ENCODE peak calls at places on chromosomes 16 and 17, in eight cellular contexts. X is AG09319; V is Ammon's horn; P is activated T-helper 2 cell treated with anti-CD3 and anti-CD28 coated beads, Interferon-gamma antibody, Interleukin-2, Interleukin-4, amounts not matched to agents 10 μg/mL and 5 μg/mL and 100 μg/mL, durations not matched to agents 14 hours and 24 hours and 36 hours; S is neural progenitor cell; A is tibial artery; U is skeletal muscle cell; Y is dermis microvascular lymphatic vessel endothelial cell. B is an unnamed sample.

GRCh38 chr17:5861246-5861645 is 208.9 kb upstream of the WSCD1 start:
- DNase-seq in X (no peak), V (no peak), P (no peak), S (no peak), A (no peak), U (no peak), Y (no peak), B (peak)

GRCh38 chr17:49707246-49707607 is 537 bp downstream of the SLC35B1 start:
- DNase-seq in X (no peak), V (no peak), P (peak), S (peak), A (no peak), U (no peak), Y (no peak), B (no peak)

GRCh38 chr16:5633845-5634440 is 536.3 kb upstream of the EEF2KMT start:
- DNase-seq in X (no peak), V (peak), P (no peak), S (peak), A (no peak), U (no peak), Y (peak), B (peak)

GRCh38 chr16:83336630-83337029 is 471.1 kb upstream of the HSBP1 start:
- DNase-seq in X (peak), V (no peak), P (no peak), S (no peak), A (no peak), U (peak), Y (peak), B (peak)

GRCh38 chr17:80018917-80019651 is 16.6 kb downstream of the TBC1D16 start:
- DNase-seq in X (no peak), V (no peak), P (no peak), S (no peak), A (no peak), U (no peak), Y (no peak), B (no peak)

GRCh38 chr16:50204426-50205108 is 51.5 kb downstream of the TENT4B start:
- DNase-seq in X (no peak), V (no peak), P (no peak), S (no peak), A (no peak), U (no peak), Y (no peak), B (no peak)

GRCh38 chr16:89045181-89045815 is 48.4 kb upstream of the ACSF3 start:
- DNase-seq in X (no peak), V (no peak), P (no peak), S (no peak), A (no peak), U (no peak), Y (no peak), B (no peak)

GRCh38 chr17:3543453-3543852 is 14.2 kb downstream of the TRPV3 start:
- DNase-seq in X (no peak), V (no peak), P (no peak), S (no peak), A (no peak), U (no peak), Y (no peak), B (no peak)

GRCh38 chr16:4388275-4389021 is 16.8 kb downstream of the VASN start:
- DNase-seq in X (no peak), V (no peak), P (no peak), S (no peak), A (no peak), U (no peak), Y (no peak), B (no peak)

GRCh38 chr17:39736319-39737165 is 1.2 kb upstream of the GRB7 start:
- DNase-seq in X (no peak), V (no peak), P (no peak), S (no peak), A (no peak), U (no peak), Y (no peak), B (no peak)

GRCh38 chr16:81158964-81159363 is 62.8 kb upstream of the GCSH start:
- DNase-seq in X (no peak), V (peak), P (no peak), S (peak), A (no peak), U (no peak), Y (no peak), B (no peak)

GRCh38 chr16:67781548-67781921 is 24.8 kb downstream of the RANBP10 start:
- DNase-seq in X (no peak), V (no peak), P (peak), S (no peak), A (no peak), U (no peak), Y (no peak), B (no peak)

GRCh38 chr17:47808830-47809480 is 12.6 kb downstream of the OSBPL7 start:
- DNase-seq in X (no peak), V (no peak), P (no peak), S (no peak), A (no peak), U (no peak), Y (no peak), B (no peak)

GRCh38 chr16:81293909-81294802 is 20.6 kb upstream of the GAN start:
- DNase-seq in X (no peak), V (no peak), P (no peak), S (no peak), A (no peak), U (no peak), Y (no peak), B (no peak)

GRCh38 chr16:7482028-7482427 is 149.4 kb downstream of the RBFOX1 start:
- DNase-seq in X (no peak), V (peak), P (no peak), S (no peak), A (no peak), U (no peak), Y (no peak), B (peak)

GRCh38 chr17:79573196-79573929 is 37.5 kb downstream of the RBFOX3 start:
- DNase-seq in X (no peak), V (no peak), P (no peak), S (no peak), A (no peak), U (no peak), Y (no peak), B (no peak)

B was measured in G401.